ENCODE peak calls at places on chromosomes 16 and 17, in seven cellular contexts. G is endothelial cell; M is HEK293T; A is psoas muscle; X is stimulated activated CD4-positive, alpha-beta T cell treated with anti-CD3 and anti-CD28 coated beads, Interleukin-4, amount 100 ng/mL, for 4 hours; Q is NB4; E is left colon. U is an unnamed sample.
A peak's percentile ranks its signal among the peaks of the same experiment; 100 is the strongest.

GRCh38 chr16:66326995-66327513 is 39.4 kb upstream of the CDH5 start:
- DNase-seq in X (no peak), M (no peak), Q (no peak), E (peak; percentile 38), A (no peak), G (no peak), U (peak; percentile 26)

GRCh38 chr17:78714534-78714933 is 67.5 kb downstream of the CYTH1 start:
- DNase-seq in A (no peak), Q (no peak), G (no peak), M (no peak), X (no peak), E (no peak), U (no peak)

GRCh38 chr17:56681561-56682266 is 88.2 kb downstream of the NOG start:
- DNase-seq in X (peak; percentile 15), A (no peak), E (no peak), M (no peak), Q (peak; percentile 88), G (no peak), U (no peak)

GRCh38 chr17:14197582-14197981 is 39.1 kb downstream of the CDRT15 start:
- DNase-seq in M (no peak), X (peak; percentile 53), E (no peak), A (no peak), G (no peak), Q (no peak), U (no peak)

GRCh38 chr17:58005031-58005727 is 1.9 kb downstream of the SRSF1 start:
- DNase-seq in M (no peak), G (no peak), Q (peak; percentile 59), X (no peak), E (no peak), A (no peak), U (no peak)

GRCh38 chr17:43778337-43779144 is at the start of gene DUSP3:
- DNase-seq in A (peak; percentile 96), X (peak; percentile 66), G (peak; percentile 94), Q (peak; percentile 75), M (peak; percentile 89), E (peak; percentile 96), U (peak; percentile 85)

GRCh38 chr17:49616086-49616485 is 40.4 kb downstream of the NXPH3 start:
- DNase-seq in M (peak; percentile 23), G (no peak), A (no peak), Q (no peak), X (no peak), E (no peak), U (no peak)

GRCh38 chr16:14486520-14487303 is 143.3 kb downstream of the PARN start:
- DNase-seq in E (peak; percentile 82), Q (peak; percentile 30), G (no peak), A (peak; percentile 76), X (no peak), M (peak; percentile 68), U (peak; percentile 60)

GRCh38 chr17:58686980-58687379 is 4.9 kb downstream of the TEX14 start:
- DNase-seq in E (no peak), G (no peak), M (no peak), X (no peak), A (no peak), Q (no peak), U (no peak)

GRCh38 chr16:87411375-87412271 is 19.5 kb downstream of the MAP1LC3B start:
- DNase-seq in E (no peak), A (no peak), Q (no peak), G (no peak), M (no peak), X (no peak), U (no peak)

GRCh38 chr16:47228241-47228640 is 84.5 kb upstream of the NETO2 start:
- DNase-seq in M (no peak), E (no peak), A (no peak), X (no peak), G (no peak), Q (no peak), U (no peak)

GRCh38 chr17:27552467-27552779 is 78.6 kb upstream of the LGALS9 start:
- DNase-seq in X (no peak), G (no peak), Q (peak; percentile 73), M (no peak), A (no peak), E (no peak), U (no peak)

GRCh38 chr17:82630212-82630611 is 18.0 kb downstream of the WDR45B start:
- DNase-seq in E (no peak), G (no peak), A (no peak), X (no peak), M (no peak), Q (no peak), U (no peak)

GRCh38 chr17:76150712-76151622 is 9.9 kb upstream of the FOXJ1 start:
- DNase-seq in M (no peak), X (no peak), A (no peak), E (no peak), Q (no peak), G (no peak), U (no peak)

GRCh38 chr17:4542003-4542725 is 13.0 kb downstream of the MYBBP1A start:
- DNase-seq in M (no peak), G (peak; percentile 7), X (no peak), A (peak; percentile 7), E (no peak), Q (no peak), U (no peak)

GRCh38 chr17:9436629-9437028 is 139.0 kb downstream of the STX8 start:
- DNase-seq in Q (no peak), A (no peak), M (no peak), X (no peak), G (no peak), E (no peak), U (no peak)

GRCh38 chr16:11085025-11085485 is 140.7 kb downstream of the CLEC16A start:
- DNase-seq in A (no peak), X (no peak), E (no peak), M (no peak), G (no peak), Q (no peak), U (no peak)

GRCh38 chr17:6755731-6756184 is at the start of gene XAF1:
- DNase-seq in X (peak; percentile 78), G (no peak), M (no peak), E (peak; percentile 50), Q (peak; percentile 62), A (no peak), U (no peak)

GRCh38 chr17:42686520-42687137 is 4.3 kb downstream of the CNTNAP1 start:
- DNase-seq in Q (no peak), G (no peak), X (no peak), A (no peak), E (no peak), M (no peak), U (no peak)

GRCh38 chr17:81394377-81394747 is 895 bp upstream of the BAHCC1 start:
- DNase-seq in A (no peak), G (no peak), Q (peak; percentile 54), M (no peak), E (no peak), X (no peak), U (no peak)

GRCh38 chr16:11835309-11835708 is 16.0 kb downstream of the RSL1D1 start:
- DNase-seq in A (no peak), M (no peak), E (no peak), X (no peak), Q (no peak), G (no peak), U (no peak)

GRCh38 chr17:4988168-4988567 is 693 bp upstream of the CAMTA2 start:
- DNase-seq in G (no peak), M (no peak), Q (peak; percentile 75), A (peak; percentile 39), X (no peak), E (no peak), U (no peak)

U was measured in HuH-7.